ENCODE peak calls at places on chromosomes 2 and 18, in six cellular contexts. F, I, U, A, H and G are unnamed samples. For H3F3A, the result is how much of the 10 kb centered on the place peaks cover.

GRCh38 chr18:58978916-58979315 is 114.2 kb downstream of the ZNF532 start:
- DNase-seq in H (no peak), A (no peak), U (no peak), F (no peak), I (no peak), G (no peak)

GRCh38 chr2:128411431-128411830 is 92.8 kb upstream of the HS6ST1 start:
- DNase-seq in I (no peak), U (no peak), H (no peak), F (no peak), A (no peak), G (no peak)

GRCh38 chr2:178990533-178991241 is 59.2 kb downstream of the CCDC141 start:
- DNase-seq in H (no peak), I (peak), U (no peak), A (no peak), F (no peak), G (no peak)

GRCh38 chr2:159046966-159047365 is 78.5 kb downstream of the TANC1 start:
- DNase-seq in A (peak), U (peak), F (no peak), H (no peak), I (no peak), G (no peak)

GRCh38 chr18:50393802-50394201 is 19.0 kb downstream of the SKA1 start:
- DNase-seq in F (no peak), H (no peak), U (no peak), A (no peak), I (no peak), G (no peak)

GRCh38 chr18:21242141-21243040 is at the start of gene GREB1L:
- DNase-seq in H (peak), I (peak), U (peak), F (peak), A (peak), G (peak)

GRCh38 chr2:217671871-217672270 is 330.9 kb downstream of the TNS1 start:
- DNase-seq in F (no peak), A (no peak), U (no peak), I (no peak), H (peak), G (no peak)

GRCh38 chr2:163157891-163158511 is 319.4 kb upstream of the KCNH7 start:
- DNase-seq in A (peak), I (no peak), U (peak), F (no peak), H (no peak), G (no peak)

GRCh38 chr2:74548919-74549684 is 4.6 kb downstream of the LOXL3 start:
- DNase-seq in A (peak), U (peak), I (no peak), H (peak), F (peak), G (peak)

GRCh38 chr2:66929632-66930385 is 467.3 kb upstream of the ETAA1 start:
- DNase-seq in F (no peak), I (no peak), U (peak), A (peak), H (no peak), G (peak)

GRCh38 chr2:17736989-17737388 is 16.6 kb downstream of the SMC6 start:
- DNase-seq in H (no peak), U (peak), I (no peak), F (no peak), A (peak), G (no peak)

GRCh38 chr2:12965540-12966269 is 249.0 kb downstream of the TRIB2 start:
- DNase-seq in I (peak), A (peak), H (no peak), U (peak), F (no peak), G (no peak)

GRCh38 chr2:60820416-60821132 is 60.8 kb upstream of the REL start:
- DNase-seq in I (no peak), H (no peak), U (no peak), A (no peak), F (no peak), G (no peak)

GRCh38 chr2:48940606-48941005 is 185.1 kb upstream of the LHCGR start:
- DNase-seq in H (no peak), A (no peak), I (no peak), U (no peak), F (no peak), G (no peak)

GRCh38 chr2:11532434-11533055 is 1.3 kb upstream of the GREB1 start:
- DNase-seq in U (peak), A (peak), F (no peak), I (no peak), H (no peak), G (peak)

GRCh38 chr2:102143450-102143985 is 972 bp downstream of the IL1R1 start:
- DNase-seq in U (no peak), H (no peak), F (no peak), A (peak), I (no peak), G (no peak)

GRCh38 chr2:121974919-121975654 is 219.6 kb downstream of the TSN start:
- DNase-seq in A (peak), U (peak), H (peak), I (peak), F (peak), G (peak)

GRCh38 chr2:239954166-239955085 is 70.7 kb downstream of the NDUFA10 start:
- DNase-seq in A (peak), U (no peak), F (no peak), H (no peak), I (no peak), G (no peak)

GRCh38 chr2:68024450-68024849 is 38.4 kb downstream of the C1D start:
- DNase-seq in A (no peak), F (no peak), U (no peak), I (no peak), H (no peak), G (no peak)

GRCh38 chr2:172446524-172447063 is 19.2 kb downstream of the ITGA6 start:
- DNase-seq in U (peak), H (no peak), I (peak), A (no peak), F (no peak), G (peak)

GRCh38 chr18:12606592-12607315 is 51.2 kb downstream of the SPIRE1 start:
- DNase-seq in U (peak), I (no peak), F (no peak), H (no peak), A (peak), G (peak)

GRCh38 chr2:188364033-188364432 is 72.4 kb downstream of the GULP1 start:
- DNase-seq in U (no peak), H (no peak), A (no peak), F (no peak), I (no peak), G (no peak)

GRCh38 chr2:127362971-127363370 is 24.8 kb downstream of the MAP3K2 start:
- DNase-seq in F (no peak), U (no peak), H (no peak), I (no peak), A (peak), G (no peak)

GRCh38 chr2:20288941-20289340 is 61.7 kb downstream of the PUM2 start:
- DNase-seq in H (no peak), U (peak), F (no peak), I (no peak), A (peak), G (peak)

GRCh38 chr2:221494556-221494955 is 77.5 kb downstream of the EPHA4 start:
- DNase-seq in I (no peak), F (no peak), H (no peak), U (peak), A (peak), G (peak)

GRCh38 chr2:217286833-217287232 is 427.0 kb upstream of the TNP1 start:
- DNase-seq in I (no peak), F (no peak), U (no peak), A (peak), H (no peak), G (no peak)

GRCh38 chr18:75607701-75608100 is 180.2 kb upstream of the SMIM21 start:
- DNase-seq in F (no peak), U (no peak), I (no peak), H (no peak), A (no peak), G (no peak)

GRCh38 chr18:79123948-79124347 is 54.8 kb downstream of the ATP9B start:
- DNase-seq in U (peak), A (peak), F (no peak), H (no peak), I (no peak), G (no peak)

GRCh38 chr2:12787891-12788783 is 71.4 kb downstream of the TRIB2 start:
- DNase-seq in A (peak), U (peak), H (no peak), F (no peak), I (no peak), G (no peak)

DNA sequence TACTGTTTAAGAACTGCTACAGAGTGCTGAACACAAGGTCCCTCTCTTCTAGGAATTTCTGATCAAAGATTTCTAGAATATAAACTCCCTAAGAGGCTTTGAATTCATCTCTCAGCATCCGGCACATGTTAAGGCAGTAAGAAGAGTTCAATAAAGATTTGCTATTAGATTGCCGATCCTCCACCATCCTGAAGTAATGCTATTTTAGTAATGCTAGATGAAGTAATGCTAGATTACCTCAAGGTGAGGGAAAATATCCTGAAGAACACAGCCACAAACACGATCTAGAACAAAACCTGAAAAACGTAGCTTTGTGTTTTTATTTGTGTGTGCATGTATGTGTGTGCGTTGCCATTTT is 919 bp upstream of the MYL12B start:
- DNase-seq in F (no peak), U (no peak), I (no peak), A (no peak), H (no peak), G (no peak)
- H3K4me3 ChIP-seq in F (peak), U (peak), I (peak), A (peak), H (peak), G (peak)

DNA sequence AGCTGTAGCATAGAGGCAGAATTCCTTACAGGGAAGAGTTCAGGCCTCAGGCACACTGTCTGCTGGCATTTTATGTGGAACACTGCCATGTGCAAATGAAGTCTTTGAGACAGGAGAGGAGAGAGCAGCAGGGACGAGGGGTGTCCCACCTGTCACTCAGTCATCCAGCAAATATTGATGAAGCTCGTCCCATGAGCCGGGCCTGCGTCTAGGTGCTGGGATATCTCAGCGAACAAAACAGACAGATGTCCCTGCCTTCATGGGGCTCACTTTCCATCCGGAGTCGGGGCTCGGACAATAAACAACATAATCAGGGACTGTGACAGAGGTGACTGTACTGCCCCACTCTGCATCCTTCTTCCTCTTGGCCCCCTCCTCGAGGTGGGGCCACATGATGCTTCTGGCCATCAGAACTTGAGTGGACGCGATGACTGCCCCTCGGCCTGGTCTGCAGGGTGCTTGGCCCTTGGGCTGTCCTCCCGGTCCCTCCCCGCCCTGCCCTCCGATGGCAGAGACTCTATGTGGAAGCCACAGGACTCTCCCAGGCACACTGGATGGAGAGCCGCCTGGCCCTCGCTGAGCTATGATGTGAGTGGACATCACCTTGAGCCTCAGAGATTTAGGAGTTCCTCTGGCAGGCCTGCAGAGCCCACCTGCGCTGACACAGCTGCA is 78.8 kb downstream of the MBP start:
- DNase-seq in A (no peak), F (no peak), I (no peak), U (no peak), H (no peak), G (no peak)
- H3F3A ChIP-seq in A (under half), F (under half), I (under half), U (under half), H (under half), G (under half)

DNA sequence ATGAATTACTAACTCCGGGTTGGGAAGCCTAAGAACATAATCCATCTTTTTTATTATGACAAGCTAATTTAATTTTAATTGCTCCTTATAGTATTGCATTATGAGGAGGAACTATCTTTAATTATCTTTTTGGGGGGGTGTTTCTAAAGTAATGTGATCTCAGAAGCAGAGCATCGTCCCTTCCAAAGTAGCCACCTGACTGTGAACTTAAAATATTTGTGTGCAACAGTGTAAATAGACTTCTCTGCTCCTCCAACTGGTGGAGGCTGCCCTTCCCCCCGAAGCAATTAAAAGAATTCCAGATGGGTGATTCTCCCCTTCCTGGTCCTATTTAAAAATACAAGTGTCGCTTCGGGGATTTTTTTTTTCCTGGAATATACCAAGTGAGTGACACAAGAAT is 55.7 kb downstream of the TCF7L1 start:
- DNase-seq in U (peak), H (no peak), I (no peak), F (no peak), A (peak), G (peak)
- H3K4me2 ChIP-seq in U (no peak), H (peak), I (no peak), F (peak), A (peak), G (peak)

GRCh38 chr18:60372598-60372997 is at the start of gene MC4R:
- DNase-seq in F (peak), U (peak), I (no peak), H (peak), A (peak), G (no peak)

GRCh38 chr18:60377778-60378469 is 5.3 kb upstream of the MC4R start:
- DNase-seq in H (no peak), U (no peak), A (no peak), F (no peak), I (no peak), G (no peak)

DNA sequence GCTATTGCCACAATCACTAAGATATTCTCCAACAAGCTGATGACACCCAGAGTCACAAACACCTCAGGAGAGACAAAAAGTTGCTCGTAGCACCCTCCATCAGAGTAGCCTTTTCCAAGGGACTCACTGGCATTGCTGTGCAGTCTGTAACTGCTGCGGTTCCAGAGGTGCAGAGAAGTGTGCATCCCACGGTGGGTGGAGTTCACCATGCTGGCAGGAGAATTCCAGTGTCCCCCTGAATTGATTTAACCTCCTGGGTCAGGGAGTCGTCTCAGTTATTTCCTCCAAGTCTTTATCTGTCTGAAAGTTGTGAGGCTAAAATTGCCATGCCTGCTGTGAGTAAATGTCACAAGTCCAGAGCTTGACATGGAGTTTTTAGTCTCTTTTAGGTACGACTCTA is 434 bp downstream of the MC4R start:
- DNase-seq in A (peak), I (no peak), U (no peak), H (no peak), F (no peak), G (no peak)
- H3K4me3 ChIP-seq in A (peak), I (no peak), U (no peak), H (no peak), F (no peak), G (no peak)